ENCODE peak calls at places on chromosome 16, in seven cellular contexts. T is fibroblast of mammary gland; Y is activated CD8-positive, alpha-beta T cell treated with anti-CD3 and anti-CD28 coated beads for 36 hours; L is midbrain; S is NCI-H510A; Q is amygdala; E is transverse colon. K is an unnamed sample.
A peak's percentile ranks its signal among the peaks of the same experiment; 100 is the strongest.

GRCh38 chr16:12771341-12771798 is 32.3 kb downstream of the CPPED1 start:
- DNase-seq in Q (peak; percentile 18), T (peak; percentile 19), S (no peak), Y (no peak), E (no peak), L (peak; percentile 71), K (no peak)

GRCh38 chr16:28513484-28514181 is 7.0 kb upstream of the IL27 start:
- DNase-seq in Y (no peak), L (no peak), S (no peak), Q (no peak), E (no peak), T (no peak), K (no peak)

GRCh38 chr16:67662653-67663010 is 1.9 kb downstream of the PARD6A start:
- DNase-seq in Y (no peak), T (no peak), Q (no peak), E (no peak), S (no peak), L (no peak), K (no peak)

GRCh38 chr16:66220766-66221165 is 145.7 kb upstream of the CDH5 start:
- DNase-seq in L (no peak), T (no peak), E (no peak), Y (peak; percentile 12), S (no peak), Q (no peak), K (no peak)

GRCh38 chr16:17371014-17371296 is 99.8 kb downstream of the XYLT1 start:
- DNase-seq in T (no peak), L (no peak), Q (no peak), E (no peak), Y (no peak), S (no peak), K (no peak)

GRCh38 chr16:30142672-30143346 is 19.8 kb upstream of the MAPK3 start:
- DNase-seq in L (no peak), T (no peak), Q (no peak), S (no peak), E (no peak), Y (peak; percentile 43), K (no peak)

GRCh38 chr16:23491490-23492391 is 18.6 kb downstream of the GGA2 start:
- DNase-seq in Y (no peak), E (no peak), L (no peak), T (no peak), Q (no peak), S (no peak), K (no peak)

GRCh38 chr16:67451704-67452435 is 20.9 kb downstream of the HSD11B2 start:
- DNase-seq in T (no peak), L (no peak), S (no peak), Q (no peak), E (peak; percentile 57), Y (no peak), K (no peak)

GRCh38 chr16:22674832-22675191 is 139.2 kb upstream of the HS3ST2 start:
- DNase-seq in L (no peak), S (no peak), Q (no peak), E (no peak), Y (no peak), T (no peak), K (no peak)

GRCh38 chr16:10895053-10895946 is 18.3 kb downstream of the CIITA start:
- DNase-seq in Q (no peak), E (peak; percentile 33), L (no peak), Y (peak; percentile 42), S (no peak), T (peak; percentile 30), K (no peak)

GRCh38 chr16:11725457-11725856 is 17.2 kb downstream of the TXNDC11 start:
- DNase-seq in Q (no peak), Y (no peak), T (no peak), L (no peak), E (no peak), S (peak; percentile 13), K (no peak)

GRCh38 chr16:85690469-85691064 is 1.8 kb upstream of the GINS2 start:
- DNase-seq in Y (no peak), E (no peak), Q (no peak), S (peak; percentile 65), L (no peak), T (no peak), K (no peak)

GRCh38 chr16:82801361-82801760 is 174.6 kb downstream of the CDH13 start:
- DNase-seq in S (no peak), E (no peak), L (no peak), T (peak; percentile 82), Q (no peak), Y (peak; percentile 11), K (no peak)

GRCh38 chr16:55943257-55943656 is 68.1 kb upstream of the CES5A start:
- DNase-seq in E (no peak), Y (no peak), S (no peak), T (peak; percentile 5), L (no peak), Q (no peak), K (no peak)

GRCh38 chr16:79261461-79261860 is 339.1 kb downstream of the MAF start:
- DNase-seq in S (no peak), E (peak; percentile 52), Q (peak; percentile 2), Y (peak; percentile 55), T (no peak), L (peak; percentile 4), K (no peak)

GRCh38 chr16:78705694-78706093 is 606.2 kb downstream of the WWOX start:
- DNase-seq in E (no peak), Q (no peak), T (peak; percentile 45), Y (peak; percentile 16), L (no peak), S (no peak), K (peak; percentile 21)

GRCh38 chr16:23670137-23670776 is 8.4 kb upstream of the PLK1 start:
- DNase-seq in Q (no peak), S (no peak), Y (peak; percentile 83), E (no peak), L (no peak), T (peak; percentile 95), K (no peak)

GRCh38 chr16:27430923-27431484 is 29.0 kb downstream of the IL21R start:
- DNase-seq in T (peak; percentile 47), Y (peak; percentile 48), L (no peak), E (no peak), Q (no peak), S (no peak), K (no peak)

GRCh38 chr16:10609410-10609774 is 29.0 kb upstream of the EMP2 start:
- DNase-seq in S (no peak), T (peak; percentile 82), L (no peak), E (no peak), Y (no peak), Q (no peak), K (no peak)

GRCh38 chr16:84059111-84059510 is 16.5 kb upstream of the SLC38A8 start:
- DNase-seq in Y (no peak), T (no peak), E (no peak), Q (no peak), S (no peak), L (no peak), K (no peak)

GRCh38 chr16:79484237-79484636 is 116.3 kb downstream of the MAF start:
- DNase-seq in E (no peak), T (no peak), S (no peak), Q (no peak), L (no peak), Y (no peak), K (no peak)

GRCh38 chr16:11669380-11670146 is 1.3 kb downstream of the SNN start:
- DNase-seq in L (no peak), Y (peak; percentile 18), E (peak; percentile 49), T (peak; percentile 46), S (no peak), Q (peak; percentile 40), K (no peak)

GRCh38 chr16:73215482-73216377 is 167.8 kb upstream of the ZFHX3 start:
- DNase-seq in T (peak; percentile 97), S (no peak), E (no peak), Y (no peak), L (no peak), Q (no peak), K (no peak)

GRCh38 chr16:57245472-57246113 is 534 bp downstream of the ARL2BP start:
- DNase-seq in Y (peak; percentile 43), T (peak; percentile 15), L (no peak), E (peak; percentile 57), S (peak; percentile 29), Q (no peak), K (no peak)

GRCh38 chr16:69542974-69543373 is 22.8 kb upstream of the NFAT5 start:
- DNase-seq in E (no peak), Q (no peak), L (no peak), T (peak; percentile 60), S (no peak), Y (no peak), K (no peak)

GRCh38 chr16:17002557-17002956 is 468.2 kb downstream of the XYLT1 start:
- DNase-seq in Y (no peak), E (no peak), T (no peak), S (no peak), Q (no peak), L (no peak), K (no peak)

GRCh38 chr16:9042533-9042932 is 48.9 kb upstream of the HAPSTR1 start:
- DNase-seq in E (no peak), L (no peak), Q (no peak), S (no peak), Y (no peak), T (no peak), K (no peak)

GRCh38 chr16:3510410-3510809 is 9.6 kb downstream of the CLUAP1 start:
- DNase-seq in L (no peak), Q (no peak), S (no peak), T (no peak), E (no peak), Y (no peak), K (no peak)

GRCh38 chr16:57277586-57277985 is 6.9 kb downstream of the PLLP start:
- DNase-seq in Y (peak; percentile 83), L (no peak), Q (no peak), E (no peak), S (no peak), T (peak; percentile 60), K (no peak)

GRCh38 chr16:88768041-88768876 is 16.8 kb downstream of the PIEZO1 start:
- DNase-seq in L (peak; percentile 41), Y (no peak), T (peak; percentile 75), Q (no peak), S (no peak), E (peak; percentile 60), K (no peak)

GRCh38 chr16:77435240-77435819 is 496 bp upstream of the ADAMTS18 start:
- DNase-seq in L (no peak), E (no peak), Y (no peak), T (no peak), Q (no peak), S (no peak), K (no peak)

GRCh38 chr16:81730090-81731051 is 48.7 kb upstream of the PLCG2 start:
- DNase-seq in Y (peak; percentile 67), L (peak; percentile 82), T (peak; percentile 72), S (peak; percentile 82), E (peak; percentile 87), Q (peak; percentile 33), K (peak; percentile 68)

GRCh38 chr16:85586360-85587145 is 26.6 kb upstream of the GSE1 start:
- DNase-seq in T (peak; percentile 50), L (peak; percentile 48), E (peak; percentile 46), S (no peak), Q (no peak), Y (no peak), K (peak; percentile 12)

GRCh38 chr16:68264128-68265077 is at the start of gene SLC7A6:
- DNase-seq in Y (peak; percentile 92), E (peak; percentile 82), T (peak; percentile 64), Q (peak; percentile 59), L (peak; percentile 46), S (no peak), K (peak; percentile 14)

K was measured in NCI-H526 treated with DMSO at 0.1 percent for 48 hours.